ENCODE peak calls at places on chromosomes 7 and 10, in five cellular contexts. A is effector memory CD8-positive, alpha-beta T cell; D is stimulated activated CD8-positive, alpha-beta memory T cell treated with anti-CD3 and anti-CD28 coated beads, Interleukin-4, amount 100 ng/mL, for 1 hour; C is endothelial cell; R is activated naive CD8-positive, alpha-beta T cell treated with anti-CD3 and anti-CD28 coated beads, Interleukin-2, amount 50 U/mL, for 24 hours. S is an unnamed sample.

GRCh38 chr10:4024846-4025245 is 239.8 kb upstream of the KLF6 start:
- DNase-seq in A (no peak), D (no peak), C (no peak), R (no peak), S (no peak)

GRCh38 chr10:62681211-62681940 is 123.1 kb upstream of the ADO start:
- DNase-seq in A (peak), D (peak), C (no peak), R (peak), S (no peak)

GRCh38 chr7:43593010-43593409 is 10.1 kb downstream of the STK17A start:
- DNase-seq in A (no peak), D (no peak), C (no peak), R (no peak), S (no peak)

GRCh38 chr7:3695602-3696001 is 394.6 kb downstream of the SDK1 start:
- DNase-seq in A (no peak), D (no peak), C (no peak), R (no peak), S (no peak)

GRCh38 chr10:114829160-114829909 is 7.8 kb downstream of the FHIP2A start:
- DNase-seq in A (no peak), D (no peak), C (no peak), R (no peak), S (no peak)

GRCh38 chr7:159063046-159063840 is 81.4 kb downstream of the VIPR2 start:
- DNase-seq in A (no peak), D (no peak), C (no peak), R (no peak), S (no peak)

GRCh38 chr7:99143853-99144672 is at the start of gene SMURF1:
- DNase-seq in A (peak), D (peak), C (peak), R (peak), S (peak)

GRCh38 chr7:149404396-149404795 is 56.5 kb downstream of the ZNF777 start:
- DNase-seq in A (no peak), D (no peak), C (no peak), R (no peak), S (no peak)

GRCh38 chr10:133336131-133337078 is at the start of gene CALY:
- DNase-seq in A (peak), D (peak), C (peak), R (peak), S (peak)

GRCh38 chr10:120948889-120949382 is 97.8 kb downstream of the WDR11 start:
- DNase-seq in A (peak), D (no peak), C (peak), R (peak), S (peak)

GRCh38 chr10:89793649-89794254 is 92.4 kb downstream of the KIF20B start:
- DNase-seq in A (peak), D (no peak), C (peak), R (peak), S (no peak)

GRCh38 chr10:92239185-92239599 is 51.7 kb downstream of the CPEB3 start:
- DNase-seq in A (no peak), D (no peak), C (no peak), R (no peak), S (no peak)

GRCh38 chr7:152583006-152583405 is 92.9 kb downstream of the XRCC2 start:
- DNase-seq in A (no peak), D (no peak), C (no peak), R (no peak), S (no peak)

GRCh38 chr10:46106410-46107255 is 60.6 kb upstream of the MSMB start:
- DNase-seq in A (peak), D (no peak), C (peak), R (peak), S (peak)

GRCh38 chr7:90897961-90898469 is 301.9 kb downstream of the CDK14 start:
- DNase-seq in A (no peak), D (no peak), C (no peak), R (no peak), S (no peak)

GRCh38 chr10:60846173-60846572 is 67.9 kb downstream of the CDK1 start:
- DNase-seq in A (no peak), D (no peak), C (no peak), R (no peak), S (no peak)

GRCh38 chr7:98826811-98827231 is 43.0 kb downstream of the TMEM130 start:
- DNase-seq in A (no peak), D (no peak), C (no peak), R (no peak), S (no peak)

GRCh38 chr7:151100921-151101320 is 14.6 kb downstream of the AGAP3 start:
- DNase-seq in A (no peak), D (no peak), C (no peak), R (no peak), S (no peak)